ENCODE peak calls at places on chromosomes 7 and 10, in nine cellular contexts. D is GM23338, P is IMR-90, V is Karpas-422, L is left lung, O is left ventricle myocardium inferior, T is heart left ventricle, J is heart right ventricle, Y is hepatocyte. H is an unnamed sample.
A peak's percentile ranks its signal among the peaks of the same experiment; 100 is the strongest.

GRCh38 chr10:119602241-119603095 is 5.7 kb upstream of the TIAL1 start:
- DNase-seq in D (peak; percentile 86), P (no peak), V (peak; percentile 79), L (peak; percentile 40), O (no peak), T (no peak), J (no peak), Y (no peak), H (peak; percentile 42)

GRCh38 chr7:778968-779451 is 51.9 kb upstream of the PRKAR1B start:
- DNase-seq in D (no peak), P (no peak), V (no peak), L (no peak), O (no peak), T (no peak), J (no peak), Y (no peak), H (no peak)

GRCh38 chr10:45111509-45111908 is 110.8 kb downstream of the ZNF22 start:
- DNase-seq in D (no peak), P (no peak), V (no peak), L (no peak), O (no peak), T (no peak), J (no peak), Y (no peak), H (no peak)

GRCh38 chr10:104317195-104318095 is 20.8 kb downstream of the ITPRIP start:
- DNase-seq in D (no peak), P (peak; percentile 81), V (peak; percentile 70), L (no peak), O (no peak), T (no peak), J (no peak), Y (peak; percentile 39), H (peak; percentile 57)

GRCh38 chr7:93715234-93715633 is 140.7 kb upstream of the CALCR start:
- DNase-seq in D (peak; percentile 77), P (peak; percentile 39), V (peak; percentile 65), L (peak; percentile 35), O (peak; percentile 26), T (peak; percentile 20), J (peak; percentile 36), Y (peak; percentile 60), H (peak; percentile 7)

GRCh38 chr7:8103282-8103681 is 134.7 kb downstream of the GLCCI1 start:
- DNase-seq in D (no peak), P (no peak), V (no peak), L (no peak), O (no peak), T (no peak), J (no peak), Y (no peak), H (no peak)

GRCh38 chr10:6151087-6151977 is 51.4 kb upstream of the PFKFB3 start:
- DNase-seq in D (peak; percentile 91), P (peak; percentile 69), V (peak; percentile 80), L (peak; percentile 83), O (peak; percentile 60), T (peak; percentile 63), J (peak; percentile 42), Y (peak; percentile 74), H (no peak)

GRCh38 chr7:65477326-65477725 is 103.7 kb downstream of the ZNF92 start:
- DNase-seq in D (peak; percentile 91), P (peak; percentile 5), V (peak; percentile 85), L (no peak), O (no peak), T (no peak), J (no peak), Y (peak; percentile 39), H (peak; percentile 54)

GRCh38 chr10:60666221-60666620 is 112.1 kb upstream of the CDK1 start:
- DNase-seq in D (no peak), P (no peak), V (no peak), L (peak; percentile 43), O (no peak), T (no peak), J (no peak), Y (peak; percentile 20), H (no peak)

GRCh38 chr7:41054960-41055700 is 647.8 kb downstream of the INHBA start:
- DNase-seq in D (no peak), P (no peak), V (no peak), L (no peak), O (no peak), T (no peak), J (no peak), Y (no peak), H (peak; percentile 3)

GRCh38 chr7:14698239-14698638 is 204.3 kb downstream of the DGKB start:
- DNase-seq in D (no peak), P (no peak), V (peak; percentile 57), L (no peak), O (no peak), T (no peak), J (no peak), Y (no peak), H (no peak)

GRCh38 chr7:123499211-123499968 is 35.0 kb downstream of the IQUB start:
- DNase-seq in D (no peak), P (no peak), V (no peak), L (no peak), O (no peak), T (no peak), J (no peak), Y (peak; percentile 20), H (no peak)

GRCh38 chr10:128047991-128048826 is 78.0 kb downstream of the MKI67 start:
- DNase-seq in D (no peak), P (peak; percentile 53), V (peak; percentile 63), L (peak; percentile 35), O (no peak), T (peak; percentile 58), J (no peak), Y (peak; percentile 39), H (no peak)

GRCh38 chr10:86188326-86188725 is 178.3 kb downstream of the GRID1 start:
- DNase-seq in D (no peak), P (no peak), V (no peak), L (no peak), O (no peak), T (no peak), J (no peak), Y (no peak), H (no peak)

GRCh38 chr7:55206235-55207029 is 158.7 kb upstream of the LANCL2 start:
- DNase-seq in D (no peak), P (peak; percentile 64), V (no peak), L (no peak), O (no peak), T (no peak), J (no peak), Y (no peak), H (no peak)

GRCh38 chr7:72283309-72283708 is 128.8 kb downstream of the CALN1 start:
- DNase-seq in D (no peak), P (no peak), V (no peak), L (no peak), O (no peak), T (no peak), J (no peak), Y (no peak), H (no peak)

GRCh38 chr10:87865201-87866025 is 2.0 kb downstream of the PTEN start:
- DNase-seq in D (no peak), P (no peak), V (peak; percentile 59), L (no peak), O (no peak), T (no peak), J (no peak), Y (no peak), H (no peak)

GRCh38 chr7:28725911-28726310 is 232.2 kb downstream of the TRIL start:
- DNase-seq in D (no peak), P (peak; percentile 49), V (no peak), L (no peak), O (no peak), T (no peak), J (no peak), Y (no peak), H (no peak)

GRCh38 chr10:1203704-1204103 is 147.5 kb downstream of the WDR37 start:
- DNase-seq in D (no peak), P (no peak), V (no peak), L (no peak), O (no peak), T (no peak), J (no peak), Y (no peak), H (no peak)
- H3K27me3 ChIP-seq in D (no peaks in the 10 kb centered on the region), P (no peaks in the 10 kb centered on the region), V (no peaks in the 10 kb centered on the region), L (peaks cover 15% of the 10 kb centered on the region), O (peaks cover 26% of the 10 kb centered on the region), T (peaks cover 4% of the 10 kb centered on the region), J (peaks cover 10% of the 10 kb centered on the region), Y (no peaks in the 10 kb centered on the region), H (no peaks in the 10 kb centered on the region)

GRCh38 chr10:102670871-102671434 is 26.7 kb downstream of the TRIM8 start:
- DNase-seq in D (peak; percentile 64), P (no peak), V (no peak), L (peak; percentile 33), O (no peak), T (no peak), J (no peak), Y (no peak), H (no peak)
- H3K4me1 ChIP-seq in D (peaks cover 49% of the 10 kb centered on the region), P (peaks cover 35% of the 10 kb centered on the region), V (peaks cover 28% of the 10 kb centered on the region), L (peaks cover 40% of the 10 kb centered on the region), O (peaks cover 78% of the 10 kb centered on the region), T (peaks cover 53% of the 10 kb centered on the region), J (peaks cover 16% of the 10 kb centered on the region), Y (peaks cover 37% of the 10 kb centered on the region), H (peaks cover 55% of the 10 kb centered on the region)

GRCh38 chr10:109207361-109207760 is 716.0 kb downstream of the XPNPEP1 start:
- DNase-seq in D (no peak), P (no peak), V (no peak), L (no peak), O (no peak), T (no peak), J (no peak), Y (no peak), H (no peak)
- H3K27me3 ChIP-seq in D (no peaks in the 10 kb centered on the region), P (no peaks in the 10 kb centered on the region), V (no peaks in the 10 kb centered on the region), L (no peaks in the 10 kb centered on the region), O (no peaks in the 10 kb centered on the region), T (no peaks in the 10 kb centered on the region), J (no peaks in the 10 kb centered on the region), Y (no peaks in the 10 kb centered on the region), H (no peaks in the 10 kb centered on the region)

GRCh38 chr10:32953277-32953927 is 4.6 kb downstream of the ITGB1 start:
- DNase-seq in D (no peak), P (no peak), V (peak; percentile 46), L (no peak), O (peak; percentile 18), T (no peak), J (no peak), Y (no peak), H (no peak)

GRCh38 chr10:32952541-32953276 is 5.3 kb downstream of the ITGB1 start:
- DNase-seq in D (no peak), P (no peak), V (peak; percentile 54), L (no peak), O (no peak), T (no peak), J (no peak), Y (no peak), H (no peak)

GRCh38 chr10:32954545-32955298 is 3.3 kb downstream of the ITGB1 start:
- DNase-seq in D (no peak), P (no peak), V (peak; percentile 62), L (no peak), O (no peak), T (no peak), J (no peak), Y (no peak), H (no peak)

GRCh38 chr10:32955299-32955772 is 2.7 kb downstream of the ITGB1 start:
- DNase-seq in D (no peak), P (no peak), V (peak; percentile 63), L (no peak), O (no peak), T (no peak), J (no peak), Y (no peak), H (no peak)

DNA sequence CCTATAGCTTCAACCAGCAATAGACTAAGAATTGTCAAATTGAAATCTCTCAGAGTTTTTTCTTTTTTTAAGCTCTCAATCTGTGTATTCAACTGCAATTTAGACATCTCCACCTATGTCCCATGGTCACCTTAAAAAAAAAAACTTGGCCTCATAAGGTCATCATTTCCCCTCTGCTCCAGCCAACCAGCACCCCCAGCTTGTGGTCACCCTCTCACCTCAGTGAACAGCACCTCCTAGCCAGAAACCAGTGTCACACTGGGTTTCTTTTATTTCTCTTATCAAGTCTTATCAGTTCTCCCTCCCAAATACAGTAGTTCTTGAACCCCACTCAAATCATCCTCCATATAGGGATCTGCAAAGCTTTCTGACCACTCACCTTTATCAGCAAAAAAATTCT is 4.0 kb downstream of the ITGB1 start:
- DNase-seq in D (no peak), P (no peak), V (peak; percentile 65), L (no peak), O (no peak), T (no peak), J (no peak), Y (no peak), H (no peak)
- H3K4me1 ChIP-seq in D (peaks cover 68% of the 10 kb centered on the region), P (peaks cover 18% of the 10 kb centered on the region), V (peaks cover 77% of the 10 kb centered on the region), L (peaks cover 36% of the 10 kb centered on the region), O (peaks cover 96% of the 10 kb centered on the region), T (peaks cover 78% of the 10 kb centered on the region), J (peaks cover 3% of the 10 kb centered on the region), Y (peaks cover 49% of the 10 kb centered on the region), H (peaks cover 19% of the 10 kb centered on the region)

H was measured in SJCRH30.